ENCODE peak calls at places on chromosomes 1 and 21, in seven cellular contexts. G, N, Y, A, C, S and X are unnamed samples.
A peak's percentile ranks its signal among the peaks of the same experiment; 100 is the strongest.

GRCh38 chr1:160129966-160130365 is 14.4 kb downstream of the ATP1A2 start:
- DNase-seq in N (no peak), S (no peak), Y (peak; percentile 30), C (no peak), A (no peak), G (no peak), X (no peak)

GRCh38 chr1:43425045-43425444 is 28.7 kb downstream of the HYI start:
- DNase-seq in C (no peak), Y (no peak), G (no peak), A (no peak), S (no peak), N (no peak), X (no peak)

GRCh38 chr1:157124855-157125254 is 13.3 kb downstream of the ETV3 start:
- DNase-seq in C (no peak), A (no peak), N (no peak), S (no peak), Y (no peak), G (no peak), X (no peak)

GRCh38 chr1:16720403-16721223 is 19.7 kb upstream of the RNU1-4 start:
- DNase-seq in G (peak; percentile 9), N (no peak), A (peak; percentile 0), Y (peak; percentile 40), S (no peak), C (no peak), X (no peak)

GRCh38 chr1:215543191-215543606 is 23.9 kb upstream of the KCTD3 start:
- DNase-seq in S (peak; percentile 20), G (no peak), A (peak; percentile 56), N (no peak), Y (no peak), C (no peak), X (no peak)

GRCh38 chr21:42279341-42279871 is 35.8 kb downstream of the TFF3 start:
- DNase-seq in C (no peak), S (no peak), N (no peak), Y (no peak), G (no peak), A (no peak), X (no peak)

GRCh38 chr1:59952065-59952464 is 25.5 kb upstream of the CYP2J2 start:
- DNase-seq in C (no peak), Y (no peak), S (peak; percentile 12), A (peak; percentile 13), N (no peak), G (no peak), X (no peak)

GRCh38 chr1:200464784-200465400 is 55.1 kb upstream of the ZNF281 start:
- DNase-seq in N (no peak), A (no peak), G (no peak), C (no peak), S (no peak), Y (no peak), X (no peak)

GRCh38 chr1:31354266-31354665 is 18.6 kb downstream of the FABP3 start:
- DNase-seq in C (no peak), Y (no peak), G (no peak), N (peak; percentile 62), S (no peak), A (no peak), X (no peak)

GRCh38 chr1:58432813-58433668 is 113.5 kb downstream of the OMA1 start:
- DNase-seq in G (peak; percentile 28), C (peak; percentile 33), N (peak; percentile 70), A (peak; percentile 92), Y (no peak), S (no peak), X (no peak)

GRCh38 chr1:168709407-168709891 is 19.6 kb downstream of the DPT start:
- DNase-seq in N (no peak), G (no peak), Y (no peak), C (no peak), S (no peak), A (peak; percentile 99), X (no peak)

GRCh38 chr21:15289896-15290841 is 225.4 kb upstream of the NRIP1 start:
- DNase-seq in C (peak; percentile 16), Y (peak; percentile 61), S (peak; percentile 22), G (peak; percentile 61), A (no peak), N (no peak), X (no peak)

GRCh38 chr1:35401072-35401471 is 132.6 kb downstream of the ZMYM4 start:
- DNase-seq in C (no peak), G (no peak), S (no peak), Y (no peak), A (no peak), N (no peak), X (no peak)

GRCh38 chr1:37901191-37901892 is 42.0 kb upstream of the MTF1 start:
- DNase-seq in G (no peak), A (no peak), Y (no peak), C (no peak), N (no peak), S (no peak), X (no peak)

GRCh38 chr1:19476440-19477190 is 8.7 kb downstream of the CAPZB start:
- DNase-seq in N (no peak), G (no peak), Y (peak; percentile 67), C (no peak), S (no peak), A (peak; percentile 36), X (peak; percentile 47)

GRCh38 chr1:180401999-180402398 is 100.4 kb downstream of the ACBD6 start:
- DNase-seq in G (no peak), S (no peak), A (no peak), Y (no peak), C (no peak), N (no peak), X (no peak)

GRCh38 chr1:153771841-153772593 is 3.2 kb upstream of the SLC27A3 start:
- DNase-seq in N (no peak), A (no peak), S (no peak), G (peak; percentile 68), Y (peak; percentile 78), C (no peak), X (no peak)

GRCh38 chr1:2229032-2229920 is 1.2 kb downstream of the SKI start:
- DNase-seq in S (no peak), A (peak; percentile 44), C (peak; percentile 78), N (peak; percentile 90), G (no peak), Y (peak; percentile 93), X (no peak)

GRCh38 chr1:206489980-206490534 is 17.3 kb upstream of the RASSF5 start:
- DNase-seq in Y (peak; percentile 90), G (peak; percentile 93), N (peak; percentile 78), C (peak; percentile 75), S (peak; percentile 35), A (peak; percentile 40), X (no peak)

GRCh38 chr1:41387667-41388091 is 26.4 kb downstream of the FOXO6 start:
- DNase-seq in N (peak; percentile 50), S (no peak), A (peak; percentile 59), G (peak; percentile 69), Y (peak; percentile 96), C (peak; percentile 87), X (no peak)

GRCh38 chr1:226761322-226761721 is 22.2 kb upstream of the ITPKB start:
- DNase-seq in G (no peak), A (no peak), S (no peak), N (no peak), Y (no peak), C (no peak), X (no peak)

GRCh38 chr1:174414205-174414604 is 33.6 kb upstream of the GPR52 start:
- DNase-seq in C (no peak), Y (no peak), S (no peak), G (no peak), N (no peak), A (no peak), X (no peak)

GRCh38 chr1:37481289-37482003 is 7.1 kb downstream of the ZC3H12A start:
- DNase-seq in C (no peak), Y (no peak), A (no peak), G (no peak), N (no peak), S (no peak), X (no peak)

GRCh38 chr1:84379128-84379527 is 19.2 kb upstream of the DNASE2B start:
- DNase-seq in Y (no peak), C (no peak), G (no peak), S (no peak), N (no peak), A (peak; percentile 95), X (no peak)

GRCh38 chr1:31218705-31219104 is 21.0 kb downstream of the NKAIN1 start:
- DNase-seq in A (no peak), Y (no peak), S (no peak), N (peak; percentile 94), C (no peak), G (no peak), X (no peak)

GRCh38 chr1:41239988-41240610 is 2.0 kb downstream of the SCMH1 start:
- DNase-seq in G (peak; percentile 33), Y (no peak), A (peak; percentile 53), S (peak; percentile 99), C (no peak), N (peak; percentile 8), X (no peak)

GRCh38 chr1:86914998-86915736 is 732 bp downstream of the HS2ST1 start:
- DNase-seq in G (peak; percentile 50), Y (peak; percentile 75), A (peak; percentile 61), C (peak; percentile 33), S (peak; percentile 53), N (peak; percentile 81), X (peak; percentile 29)

GRCh38 chr1:21270086-21270689 is 20.1 kb downstream of the ECE1 start:
- DNase-seq in G (peak; percentile 86), Y (peak; percentile 90), S (peak; percentile 66), A (no peak), C (peak; percentile 75), N (no peak), X (peak; percentile 74)

GRCh38 chr1:24047101-24047459 is 64.9 kb downstream of the MYOM3 start:
- DNase-seq in S (peak; percentile 37), N (no peak), G (no peak), C (peak; percentile 33), A (peak; percentile 63), Y (no peak), X (no peak)

GRCh38 chr1:206633708-206634121 is 1.6 kb upstream of the DYRK3 start:
- DNase-seq in A (peak; percentile 90), C (no peak), Y (no peak), N (no peak), G (no peak), S (no peak), X (no peak)

GRCh38 chr1:236853916-236854601 is 59.0 kb downstream of the MTR start:
- DNase-seq in Y (no peak), N (peak; percentile 14), C (no peak), G (no peak), A (peak; percentile 78), S (no peak), X (no peak)

GRCh38 chr1:18951416-18951815 is 5.1 kb downstream of the IFFO2 start:
- DNase-seq in A (no peak), C (no peak), G (no peak), N (no peak), S (no peak), Y (peak; percentile 71), X (no peak)

GRCh38 chr1:70397013-70397412 is 14.1 kb upstream of the CTH start:
- DNase-seq in S (no peak), C (no peak), G (no peak), Y (no peak), N (no peak), A (no peak), X (no peak)

GRCh38 chr1:185016880-185017279 is 28.5 kb upstream of the RNF2 start:
- DNase-seq in G (no peak), C (no peak), Y (no peak), S (no peak), A (peak; percentile 0), N (no peak), X (no peak)